ENCODE peak calls at places on chromosomes 3 and 15, in eight cellular contexts. G is NCI-H1092 treated with DMSO at 0.1 percent for 48 hours; C is activated CD8-positive, alpha-beta memory T cell treated with anti-CD3 and anti-CD28 coated beads for 48 hours; M is activated T-cell treated with anti-CD3 and anti-CD28 coated beads for 1 hour; V is AG09319; J is PC-9; N is neural progenitor cell; X is globus pallidus. S is an unnamed sample.
A peak's percentile ranks its signal among the peaks of the same experiment; 100 is the strongest.

GRCh38 chr15:31435891-31436628 is 109.4 kb downstream of the KLF13 start:
- DNase-seq in G (no peak), C (no peak), M (no peak), V (no peak), J (no peak), N (no peak), X (no peak), S (no peak)

GRCh38 chr3:44468572-44469520 is 8.6 kb downstream of the ZNF445 start:
- DNase-seq in G (no peak), C (no peak), M (no peak), V (no peak), J (peak; percentile 84), N (no peak), X (no peak), S (no peak)

GRCh38 chr3:20861454-20861853 is 675.4 kb upstream of the SGO1 start:
- DNase-seq in G (no peak), C (no peak), M (no peak), V (no peak), J (no peak), N (no peak), X (no peak), S (no peak)

GRCh38 chr3:150145659-150146058 is 175.0 kb upstream of the PFN2 start:
- DNase-seq in G (no peak), C (no peak), M (no peak), V (no peak), J (no peak), N (no peak), X (no peak), S (no peak)

GRCh38 chr3:127484601-127485388 is 105.7 kb downstream of the TPRA1 start:
- DNase-seq in G (no peak), C (no peak), M (no peak), V (no peak), J (no peak), N (no peak), X (no peak), S (no peak)

GRCh38 chr15:35305906-35306305 is 220.8 kb upstream of the NANOGP8 start:
- DNase-seq in G (no peak), C (no peak), M (no peak), V (no peak), J (peak; percentile 74), N (no peak), X (no peak), S (no peak)

GRCh38 chr3:14534379-14535191 is 5.6 kb downstream of the GRIP2 start:
- DNase-seq in G (peak; percentile 25), C (no peak), M (no peak), V (no peak), J (no peak), N (peak; percentile 59), X (no peak), S (no peak)

GRCh38 chr15:93210995-93211394 is 122.0 kb upstream of the RGMA start:
- DNase-seq in G (no peak), C (no peak), M (no peak), V (no peak), J (no peak), N (no peak), X (no peak), S (no peak)

GRCh38 chr3:120503727-120504616 is 53.2 kb upstream of the FSTL1 start:
- DNase-seq in G (no peak), C (no peak), M (no peak), V (no peak), J (no peak), N (peak; percentile 35), X (no peak), S (no peak)

GRCh38 chr3:38565339-38566214 is 69.4 kb downstream of the EXOG start:
- DNase-seq in G (no peak), C (no peak), M (no peak), V (no peak), J (no peak), N (no peak), X (no peak), S (no peak)

GRCh38 chr3:151404316-151404715 is 19.8 kb upstream of the P2RY12 start:
- DNase-seq in G (no peak), C (no peak), M (no peak), V (no peak), J (no peak), N (no peak), X (no peak), S (no peak)

GRCh38 chr3:190183121-190183520 is 62.4 kb upstream of the P3H2 start:
- DNase-seq in G (no peak), C (no peak), M (no peak), V (peak; percentile 72), J (no peak), N (peak; percentile 23), X (peak; percentile 53), S (peak; percentile 91)

GRCh38 chr3:50194903-50195500 is 3.6 kb downstream of the GNAT1 start:
- DNase-seq in G (no peak), C (no peak), M (peak; percentile 31), V (no peak), J (no peak), N (no peak), X (no peak), S (no peak)

GRCh38 chr15:66911131-66911700 is 154.2 kb upstream of the SMAD3 start:
- DNase-seq in G (no peak), C (no peak), M (no peak), V (no peak), J (no peak), N (no peak), X (no peak), S (no peak)

GRCh38 chr3:46719044-46719565 is 1.4 kb upstream of the PRSS50 start:
- DNase-seq in G (no peak), C (no peak), M (no peak), V (no peak), J (no peak), N (no peak), X (no peak), S (no peak)